ENCODE peak calls at places on chromosomes 13 and 19, in six cellular contexts. D, H, K, C, N and Q are unnamed samples.

GRCh38 chr19:5828661-5829566 is 10.6 kb downstream of the FUT6 start:
- DNase-seq in K (no peak), H (no peak), N (no peak), D (no peak), C (peak; percentile 53), Q (peak; percentile 13)

GRCh38 chr13:51292000-51292550 is 47.4 kb upstream of the SERPINE3 start:
- DNase-seq in H (no peak), C (no peak), N (peak; percentile 37), D (no peak), K (no peak), Q (peak; percentile 48)

GRCh38 chr13:79869326-79869725 is 388.4 kb downstream of the NDFIP2 start:
- DNase-seq in N (no peak), C (no peak), K (no peak), H (no peak), D (no peak), Q (peak; percentile 14)

GRCh38 chr19:10712754-10713153 is 5.1 kb upstream of the DNM2 start:
- DNase-seq in D (no peak), N (no peak), C (no peak), H (no peak), K (peak; percentile 83), Q (no peak)

GRCh38 chr13:34087791-34088190 is 269.8 kb downstream of the RFC3 start:
- DNase-seq in H (no peak), D (no peak), C (no peak), N (no peak), K (no peak), Q (no peak)

GRCh38 chr13:99983401-99984133 is 2.0 kb downstream of the ZIC2 start:
- DNase-seq in K (no peak), C (no peak), D (no peak), N (no peak), H (no peak), Q (no peak)

GRCh38 chr19:18014197-18014596 is 6.2 kb downstream of the ARRDC2 start:
- DNase-seq in K (no peak), D (no peak), N (no peak), H (no peak), C (no peak), Q (no peak)

GRCh38 chr19:13086341-13086740 is 16.3 kb downstream of the LYL1 start:
- DNase-seq in H (no peak), K (no peak), D (no peak), N (no peak), C (no peak), Q (no peak)

GRCh38 chr19:53467503-53468262 is at the start of gene ZNF813:
- DNase-seq in K (peak; percentile 99), H (peak; percentile 94), D (peak; percentile 97), C (peak; percentile 92), N (peak; percentile 50), Q (peak; percentile 87)

GRCh38 chr13:20814224-20814910 is 40.6 kb upstream of the EEF1AKMT1 start:
- DNase-seq in D (peak; percentile 80), K (peak; percentile 56), N (peak; percentile 91), H (peak; percentile 89), C (no peak), Q (peak; percentile 96)

GRCh38 chr19:57888107-57888493 is 737 bp downstream of the ZNF814 start:
- DNase-seq in D (no peak), N (no peak), H (no peak), K (no peak), C (no peak), Q (no peak)

GRCh38 chr19:9885077-9885552 is 50.0 kb downstream of the PIN1 start:
- DNase-seq in C (no peak), N (no peak), D (peak; percentile 12), H (peak; percentile 71), K (no peak), Q (peak; percentile 53)

GRCh38 chr19:7868671-7869452 is 5.3 kb downstream of the PRR36 start:
- DNase-seq in D (peak; percentile 85), N (no peak), C (peak; percentile 91), H (peak; percentile 69), K (peak; percentile 87), Q (peak; percentile 62)

GRCh38 chr13:76454991-76455390 is 431.2 kb downstream of the KCTD12 start:
- DNase-seq in D (no peak), N (peak; percentile 8), H (no peak), C (no peak), K (no peak), Q (no peak)

GRCh38 chr19:49442793-49443365 is 1.6 kb upstream of the SLC17A7 start:
- DNase-seq in H (peak; percentile 95), D (peak; percentile 90), K (peak; percentile 96), N (peak; percentile 44), C (peak; percentile 69), Q (peak; percentile 87)

GRCh38 chr13:111911141-111911720 is 155.7 kb upstream of the SOX1 start:
- DNase-seq in H (no peak), N (no peak), D (peak; percentile 1), K (no peak), C (no peak), Q (no peak)

GRCh38 chr19:22609630-22610029 is 24.5 kb upstream of the ZNF492 start:
- DNase-seq in D (no peak), N (no peak), K (no peak), C (no peak), H (no peak), Q (no peak)

GRCh38 chr13:43728411-43728810 is 58.4 kb downstream of the ENOX1 start:
- DNase-seq in H (no peak), N (no peak), C (no peak), K (no peak), D (no peak), Q (no peak)

GRCh38 chr19:58559275-58560006 is 1.0 kb upstream of the UBE2M start:
- DNase-seq in C (peak; percentile 88), N (peak; percentile 77), D (peak; percentile 88), K (peak; percentile 94), H (peak; percentile 91), Q (peak; percentile 92)

GRCh38 chr13:37306778-37307544 is 201.5 kb upstream of the CSNK1A1L start:
- DNase-seq in D (no peak), N (peak; percentile 84), H (no peak), K (no peak), C (no peak), Q (peak; percentile 93)

GRCh38 chr13:24511019-24511823 is 1.4 kb downstream of the PARP4 start:
- DNase-seq in D (no peak), C (peak; percentile 46), N (peak; percentile 60), K (peak; percentile 66), H (no peak), Q (peak; percentile 88)

DNA sequence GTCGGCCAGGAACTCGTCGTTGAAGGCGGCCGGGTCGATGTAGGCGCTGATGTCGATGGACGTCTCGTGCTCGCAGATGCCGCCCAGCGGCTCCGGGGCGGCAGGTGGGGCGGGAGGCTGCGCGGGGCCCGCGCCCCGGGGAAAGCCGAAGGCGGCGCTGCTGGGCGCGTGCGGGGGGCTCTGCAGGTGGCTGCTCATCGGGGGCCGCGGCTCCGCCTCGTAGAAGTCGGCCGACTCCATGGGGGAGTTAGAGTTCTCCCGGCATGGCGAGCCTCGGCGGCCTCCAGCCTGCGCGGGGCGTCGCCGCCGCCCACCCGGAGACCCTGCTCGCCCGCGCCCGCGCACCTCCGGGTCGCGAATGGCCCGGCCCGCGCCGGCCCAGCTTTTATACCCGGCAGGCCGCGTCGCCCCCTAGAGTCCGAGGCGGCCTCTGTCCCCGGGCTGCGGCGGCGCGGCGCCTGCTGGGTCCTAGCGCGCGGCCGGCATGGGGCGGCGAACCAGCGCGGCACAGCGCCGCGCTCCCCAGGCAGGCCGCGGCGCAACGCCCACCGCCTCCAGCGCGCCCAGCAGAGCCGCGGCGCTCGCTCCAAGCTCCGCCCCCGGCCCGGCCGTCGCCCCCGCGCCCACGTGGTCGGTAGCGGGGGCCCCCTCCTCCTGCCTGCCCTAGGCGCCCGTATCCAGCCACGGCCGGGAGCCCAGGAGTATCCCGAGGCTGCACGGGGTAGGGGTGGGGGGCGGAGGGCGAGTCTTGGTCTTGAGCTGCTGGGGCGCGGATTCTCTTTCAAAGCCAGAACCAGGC is at the start of gene CEBPA:
- DNase-seq in N (peak; percentile 11), C (peak; percentile 88), H (peak; percentile 87), K (peak; percentile 82), D (peak; percentile 83), Q (peak; percentile 77)
- TF ChIP-seq CTCF in N (peak; percentile 39), C (peak; percentile 14), H (peak; percentile 78), K (no peak), D (peak; percentile 94), Q (no peak)

GRCh38 chr19:39106201-39106600 is 19.4 kb upstream of the PAK4 start:
- DNase-seq in D (no peak), C (no peak), K (no peak), H (no peak), N (no peak), Q (no peak)
- H3K4me3 ChIP-seq in D (no peak overlapping the region), C (no peak overlapping the region), K (no peak overlapping the region), H (no peak overlapping the region), N (no peak overlapping the region), Q (no peak overlapping the region)

GRCh38 chr19:35439921-35440320 is 8.1 kb upstream of the FFAR2 start:
- DNase-seq in C (no peak), H (no peak), D (no peak), N (no peak), K (no peak), Q (no peak)

GRCh38 chr19:35438527-35438926 is 9.5 kb upstream of the FFAR2 start:
- DNase-seq in C (no peak), K (no peak), N (no peak), D (peak; percentile 64), H (no peak), Q (peak; percentile 27)

GRCh38 chr19:35433448-35433847 is 14.6 kb upstream of the FFAR2 start:
- DNase-seq in K (no peak), C (no peak), D (no peak), N (no peak), H (no peak), Q (no peak)

GRCh38 chr19:35437152-35437951 is 10.7 kb upstream of the FFAR2 start:
- DNase-seq in K (peak; percentile 42), D (no peak), C (no peak), H (no peak), N (no peak), Q (peak; percentile 35)

GRCh38 chr19:35436477-35437141 is 11.4 kb upstream of the FFAR2 start:
- DNase-seq in H (peak; percentile 24), C (no peak), K (peak; percentile 55), D (no peak), N (no peak), Q (peak; percentile 72)
- TF ChIP-seq CTCF in H (no peak), C (no peak), K (no peak), D (no peak), N (no peak), Q (no peak)

GRCh38 chr19:40594251-40594650 is 6.9 kb upstream of the LTBP4 start:
- DNase-seq in N (no peak), K (no peak), H (no peak), C (no peak), D (no peak), Q (no peak)

GRCh38 chr19:40597329-40597838 is 3.8 kb upstream of the LTBP4 start:
- DNase-seq in N (no peak), K (no peak), H (no peak), C (no peak), D (no peak), Q (no peak)

GRCh38 chr19:40596608-40597328 is 4.4 kb upstream of the LTBP4 start:
- DNase-seq in K (peak; percentile 54), D (peak; percentile 58), C (no peak), N (no peak), H (peak; percentile 78), Q (peak; percentile 59)

GRCh38 chr19:40592170-40592569 is 9.0 kb upstream of the LTBP4 start:
- DNase-seq in N (no peak), H (no peak), D (no peak), C (no peak), K (no peak), Q (peak; percentile 78)

DNA sequence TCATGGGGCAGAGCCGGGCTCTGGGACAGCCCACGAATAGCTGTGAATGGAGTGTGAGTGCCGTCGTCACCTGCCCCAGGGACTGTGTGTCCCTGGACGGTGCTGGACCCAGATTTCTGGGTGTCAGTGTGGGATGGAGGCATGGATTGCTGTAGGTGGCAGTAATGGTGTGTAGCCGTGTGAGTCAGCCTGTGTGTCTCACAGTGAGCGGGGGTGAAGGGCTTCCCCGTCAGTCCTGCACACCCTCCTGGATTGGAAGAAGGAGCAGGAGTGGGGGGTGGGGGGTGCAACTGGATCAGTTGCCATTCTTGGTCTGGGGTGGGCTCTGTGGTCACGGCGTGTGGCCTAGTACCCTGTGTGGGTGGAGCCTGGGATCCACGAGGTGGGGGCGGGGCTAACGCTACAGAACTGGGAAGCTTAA is 6.5 kb upstream of the LTBP4 start:
- DNase-seq in C (no peak), K (no peak), H (no peak), D (no peak), N (no peak), Q (no peak)
- H3K4me3 ChIP-seq in C (no peak overlapping the region), K (no peak overlapping the region), H (no peak overlapping the region), D (no peak overlapping the region), N (no peak overlapping the region), Q (no peak overlapping the region)